ENCODE peak calls at places on chromosomes 2 and 18, in nine cellular contexts. S is CD4-positive, alpha-beta memory T cell; D is T-helper 9 cell; L is stimulated activated naive B cell treated with anti-CD40 and anti-IgM and Interleukin-4, amounts not matched to agents 10 μg/mL and 1 μg/mL and 100 μg/mL, for 72 hours; X is hypothalamus; K is H9; N is stimulated activated CD8-positive, alpha-beta memory T cell treated with anti-CD3 and anti-CD28 coated beads, Interleukin-7, amount 100 ng/mL, for 24 hours; Z is AG04450; Q is NCI-H1105. B is an unnamed sample.
A peak's percentile ranks its signal among the peaks of the same experiment; 100 is the strongest.

GRCh38 chr18:48769006-48769646 is 181.6 kb downstream of the SMAD7 start:
- DNase-seq in S (no peak), D (no peak), L (no peak), X (no peak), K (no peak), N (no peak), Z (no peak), Q (no peak), B (no peak)

GRCh38 chr2:134080759-134081158 is 173.1 kb upstream of the MGAT5 start:
- DNase-seq in S (no peak), D (no peak), L (no peak), X (no peak), K (no peak), N (no peak), Z (no peak), Q (no peak), B (no peak)

GRCh38 chr2:96928277-96928781 is 58.1 kb downstream of the FAM178B start:
- DNase-seq in S (no peak), D (no peak), L (no peak), X (no peak), K (no peak), N (no peak), Z (no peak), Q (no peak), B (no peak)

GRCh38 chr18:6401687-6402086 is 13.0 kb downstream of the L3MBTL4 start:
- DNase-seq in S (no peak), D (no peak), L (no peak), X (no peak), K (peak; percentile 37), N (no peak), Z (no peak), Q (no peak), B (no peak)

GRCh38 chr18:74013955-74014354 is 133.7 kb downstream of the FBXO15 start:
- DNase-seq in S (no peak), D (no peak), L (no peak), X (no peak), K (no peak), N (no peak), Z (peak; percentile 18), Q (no peak), B (no peak)

GRCh38 chr2:239273280-239274234 is 127.3 kb downstream of the HDAC4 start:
- DNase-seq in S (no peak), D (no peak), L (no peak), X (no peak), K (no peak), N (no peak), Z (no peak), Q (no peak), B (no peak)

GRCh38 chr2:216352653-216353270 is 19.5 kb downstream of the MARCHF4 start:
- DNase-seq in S (peak; percentile 69), D (no peak), L (no peak), X (no peak), K (no peak), N (no peak), Z (no peak), Q (no peak), B (no peak)

GRCh38 chr2:238646803-238647202 is 201.1 kb upstream of the TWIST2 start:
- DNase-seq in S (no peak), D (no peak), L (no peak), X (no peak), K (no peak), N (no peak), Z (no peak), Q (no peak), B (no peak)

GRCh38 chr2:100632021-100632420 is 69.2 kb downstream of the PDCL3 start:
- DNase-seq in S (no peak), D (no peak), L (no peak), X (no peak), K (no peak), N (no peak), Z (no peak), Q (no peak), B (no peak)

GRCh38 chr2:60947056-60947455 is 65.7 kb downstream of the REL start:
- DNase-seq in S (no peak), D (no peak), L (no peak), X (no peak), K (no peak), N (no peak), Z (no peak), Q (no peak), B (no peak)

GRCh38 chr2:12649602-12650400 is 66.9 kb upstream of the TRIB2 start:
- DNase-seq in S (no peak), D (no peak), L (no peak), X (no peak), K (no peak), N (no peak), Z (no peak), Q (no peak), B (no peak)

GRCh38 chr2:100935372-100935752 is 66.7 kb upstream of the RPL31 start:
- DNase-seq in S (no peak), D (no peak), L (no peak), X (no peak), K (no peak), N (no peak), Z (peak; percentile 26), Q (no peak), B (no peak)

GRCh38 chr2:241817126-241817820 is 8.3 kb downstream of the NEU4 start:
- DNase-seq in S (no peak), D (no peak), L (no peak), X (no peak), K (peak; percentile 37), N (no peak), Z (no peak), Q (no peak), B (no peak)

GRCh38 chr2:193929131-193929530 is 1727.9 kb upstream of the SLC39A10 start:
- DNase-seq in S (no peak), D (no peak), L (no peak), X (no peak), K (no peak), N (no peak), Z (no peak), Q (no peak), B (no peak)

GRCh38 chr2:113136828-113137775 is 9.7 kb downstream of the IL1RN start:
- DNase-seq in S (peak; percentile 35), D (peak; percentile 15), L (no peak), X (peak; percentile 14), K (no peak), N (no peak), Z (peak; percentile 8), Q (no peak), B (peak; percentile 48)

B was measured in neuronal stem cell.